ENCODE peak calls at places on chromosomes 6 and 20, in seven cellular contexts. One of them, this sample, is unnamed. For H3K9me3, the result is how much of the 10 kb centered on the place peaks cover.

GRCh38 chr6:14000901-14001300 is 76.1 kb downstream of the RNF182 start:
- DNase-seq in BE2C: peak
- DNase-seq in mammary epithelial cell: no peak
- DNase-seq in HCT116: no peak
- DNase-seq in hepatocyte: no peak
- DNase-seq in fibroblast of lung: no peak
- DNase-seq in IMR-90: peak
- DNase-seq in this sample: no peak

GRCh38 chr6:25449774-25450173 is 170.6 kb downstream of the CARMIL1 start:
- DNase-seq in BE2C: peak
- DNase-seq in mammary epithelial cell: no peak
- DNase-seq in HCT116: no peak
- DNase-seq in hepatocyte: no peak
- DNase-seq in fibroblast of lung: no peak
- DNase-seq in IMR-90: no peak
- DNase-seq in this sample: peak

GRCh38 chr6:110566346-110567125 is 90.1 kb upstream of the SLC22A16 start:
- DNase-seq in BE2C: no peak
- DNase-seq in mammary epithelial cell: no peak
- DNase-seq in HCT116: no peak
- DNase-seq in hepatocyte: peak
- DNase-seq in fibroblast of lung: no peak
- DNase-seq in IMR-90: peak
- DNase-seq in this sample: no peak

GRCh38 chr6:135008072-135008940 is 46.3 kb downstream of the HBS1L start:
- DNase-seq in BE2C: no peak
- DNase-seq in mammary epithelial cell: no peak
- DNase-seq in HCT116: no peak
- DNase-seq in hepatocyte: peak
- DNase-seq in fibroblast of lung: no peak
- DNase-seq in IMR-90: no peak
- DNase-seq in this sample: no peak

GRCh38 chr20:1539816-1540215 is 17.7 kb downstream of the SIRPD start:
- DNase-seq in BE2C: no peak
- DNase-seq in mammary epithelial cell: peak
- DNase-seq in HCT116: no peak
- DNase-seq in hepatocyte: no peak
- DNase-seq in fibroblast of lung: no peak
- DNase-seq in IMR-90: no peak
- DNase-seq in this sample: no peak

GRCh38 chr6:103707596-103708325 is 1152.0 kb downstream of the HACE1 start:
- DNase-seq in BE2C: no peak
- DNase-seq in mammary epithelial cell: no peak
- DNase-seq in HCT116: no peak
- DNase-seq in hepatocyte: no peak
- DNase-seq in fibroblast of lung: no peak
- DNase-seq in IMR-90: no peak
- DNase-seq in this sample: no peak

GRCh38 chr20:19838981-19839576 is 81.0 kb downstream of the RIN2 start:
- DNase-seq in BE2C: no peak
- DNase-seq in mammary epithelial cell: no peak
- DNase-seq in HCT116: no peak
- DNase-seq in hepatocyte: no peak
- DNase-seq in fibroblast of lung: no peak
- DNase-seq in IMR-90: no peak
- DNase-seq in this sample: no peak

GRCh38 chr20:58645277-58645968 is 5.7 kb upstream of the STX16 start:
- DNase-seq in BE2C: no peak
- DNase-seq in mammary epithelial cell: peak
- DNase-seq in HCT116: no peak
- DNase-seq in hepatocyte: no peak
- DNase-seq in fibroblast of lung: no peak
- DNase-seq in IMR-90: peak
- DNase-seq in this sample: peak

GRCh38 chr20:61982240-61982950 is 83.3 kb downstream of the TAF4 start:
- DNase-seq in BE2C: no peak
- DNase-seq in mammary epithelial cell: no peak
- DNase-seq in HCT116: no peak
- DNase-seq in hepatocyte: no peak
- DNase-seq in fibroblast of lung: no peak
- DNase-seq in IMR-90: no peak
- DNase-seq in this sample: no peak

GRCh38 chr6:108360919-108361311 is 66.1 kb downstream of the AFG1L start:
- DNase-seq in BE2C: no peak
- DNase-seq in mammary epithelial cell: no peak
- DNase-seq in HCT116: no peak
- DNase-seq in hepatocyte: no peak
- DNase-seq in fibroblast of lung: no peak
- DNase-seq in IMR-90: no peak
- DNase-seq in this sample: no peak

GRCh38 chr6:92469429-92469828 is 949.9 kb downstream of the EPHA7 start:
- DNase-seq in BE2C: peak
- DNase-seq in mammary epithelial cell: no peak
- DNase-seq in HCT116: no peak
- DNase-seq in hepatocyte: no peak
- DNase-seq in fibroblast of lung: no peak
- DNase-seq in IMR-90: no peak
- DNase-seq in this sample: no peak

GRCh38 chr6:16130932-16131387 is 2.1 kb downstream of the MYLIP start:
- DNase-seq in BE2C: no peak
- DNase-seq in mammary epithelial cell: peak
- DNase-seq in HCT116: no peak
- DNase-seq in hepatocyte: peak
- DNase-seq in fibroblast of lung: peak
- DNase-seq in IMR-90: peak
- DNase-seq in this sample: no peak

GRCh38 chr6:2782825-2783187 is 17.6 kb downstream of the WRNIP1 start:
- DNase-seq in BE2C: no peak
- DNase-seq in mammary epithelial cell: no peak
- DNase-seq in HCT116: no peak
- DNase-seq in hepatocyte: no peak
- DNase-seq in fibroblast of lung: no peak
- DNase-seq in IMR-90: no peak
- DNase-seq in this sample: no peak

GRCh38 chr20:381581-382290 is 1.2 kb downstream of the TRIB3 start:
- DNase-seq in BE2C: peak
- DNase-seq in mammary epithelial cell: peak
- DNase-seq in HCT116: peak
- DNase-seq in hepatocyte: peak
- DNase-seq in fibroblast of lung: peak
- DNase-seq in IMR-90: peak
- DNase-seq in this sample: peak

GRCh38 chr6:13715444-13715883 is 3.8 kb upstream of the RANBP9 start:
- DNase-seq in BE2C: no peak
- DNase-seq in mammary epithelial cell: peak
- DNase-seq in HCT116: no peak
- DNase-seq in hepatocyte: no peak
- DNase-seq in fibroblast of lung: peak
- DNase-seq in IMR-90: no peak
- DNase-seq in this sample: no peak

GRCh38 chr6:5241242-5241641 is 19.5 kb downstream of the LYRM4 start:
- DNase-seq in BE2C: no peak
- DNase-seq in mammary epithelial cell: no peak
- DNase-seq in HCT116: no peak
- DNase-seq in hepatocyte: no peak
- DNase-seq in fibroblast of lung: no peak
- DNase-seq in IMR-90: no peak
- DNase-seq in this sample: no peak

GRCh38 chr20:56781108-56781739 is 152.1 kb downstream of the TFAP2C start:
- DNase-seq in BE2C: no peak
- DNase-seq in mammary epithelial cell: no peak
- DNase-seq in HCT116: no peak
- DNase-seq in hepatocyte: no peak
- DNase-seq in fibroblast of lung: peak
- DNase-seq in IMR-90: no peak
- DNase-seq in this sample: no peak

DNA sequence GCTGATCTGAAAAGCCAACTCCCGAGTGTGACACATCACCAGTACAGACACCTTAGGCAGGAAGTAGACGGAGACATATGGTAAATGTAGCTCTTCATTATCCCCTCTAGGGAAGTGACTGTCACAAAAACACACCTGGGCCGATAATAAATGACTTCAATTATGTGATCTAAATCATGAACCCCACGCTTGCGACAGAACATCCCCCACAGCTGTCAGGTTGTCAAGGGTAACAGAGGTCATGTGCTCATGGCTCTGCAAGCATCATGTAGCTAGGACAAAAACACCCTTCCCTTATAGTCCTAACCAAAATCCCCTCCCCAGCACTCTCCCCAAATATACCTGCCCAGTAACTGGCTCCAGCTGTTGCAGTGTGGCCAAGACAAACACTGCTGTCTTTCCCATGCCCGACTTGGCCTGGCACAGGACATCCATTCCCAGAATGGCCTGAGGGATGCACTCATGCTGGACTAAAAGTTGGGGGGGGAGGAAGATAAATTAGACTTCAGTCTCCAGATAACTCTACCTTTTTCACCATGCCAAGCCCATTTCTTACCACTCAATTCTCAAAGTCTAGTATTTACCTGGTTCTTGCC is 2.9 kb downstream of the DDX39B start:
- DNase-seq in BE2C: no peak
- DNase-seq in mammary epithelial cell: no peak
- DNase-seq in HCT116: no peak
- DNase-seq in hepatocyte: no peak
- DNase-seq in fibroblast of lung: no peak
- DNase-seq in IMR-90: no peak
- DNase-seq in this sample: no peak
- H3K9me3 ChIP-seq in BE2C: under half
- H3K9me3 ChIP-seq in mammary epithelial cell: under half
- H3K9me3 ChIP-seq in HCT116: under half
- H3K9me3 ChIP-seq in hepatocyte: under half
- H3K9me3 ChIP-seq in fibroblast of lung: under half
- H3K9me3 ChIP-seq in IMR-90: under half
- H3K9me3 ChIP-seq in this sample: under half

GRCh38 chr6:24359640-24360454 is 2.0 kb upstream of the DCDC2 start:
- DNase-seq in BE2C: peak
- DNase-seq in mammary epithelial cell: peak
- DNase-seq in HCT116: peak
- DNase-seq in hepatocyte: peak
- DNase-seq in fibroblast of lung: peak
- DNase-seq in IMR-90: peak
- DNase-seq in this sample: peak
- H3K4me3 ChIP-seq in BE2C: peak
- H3K4me3 ChIP-seq in mammary epithelial cell: peak
- H3K4me3 ChIP-seq in HCT116: peak
- H3K4me3 ChIP-seq in hepatocyte: peak
- H3K4me3 ChIP-seq in fibroblast of lung: peak
- H3K4me3 ChIP-seq in IMR-90: peak
- H3K4me3 ChIP-seq in this sample: peak

GRCh38 chr6:130457605-130458004 is 91.8 kb downstream of the TMEM200A start:
- DNase-seq in BE2C: no peak
- DNase-seq in mammary epithelial cell: no peak
- DNase-seq in HCT116: no peak
- DNase-seq in hepatocyte: no peak
- DNase-seq in fibroblast of lung: no peak
- DNase-seq in IMR-90: no peak
- DNase-seq in this sample: peak
- TF ChIP-seq CTCF in BE2C: no peak
- TF ChIP-seq CTCF in mammary epithelial cell: no peak
- TF ChIP-seq CTCF in HCT116: peak
- TF ChIP-seq CTCF in hepatocyte: no peak
- TF ChIP-seq CTCF in fibroblast of lung: peak
- TF ChIP-seq CTCF in IMR-90: no peak
- TF ChIP-seq CTCF in this sample: peak

DNA sequence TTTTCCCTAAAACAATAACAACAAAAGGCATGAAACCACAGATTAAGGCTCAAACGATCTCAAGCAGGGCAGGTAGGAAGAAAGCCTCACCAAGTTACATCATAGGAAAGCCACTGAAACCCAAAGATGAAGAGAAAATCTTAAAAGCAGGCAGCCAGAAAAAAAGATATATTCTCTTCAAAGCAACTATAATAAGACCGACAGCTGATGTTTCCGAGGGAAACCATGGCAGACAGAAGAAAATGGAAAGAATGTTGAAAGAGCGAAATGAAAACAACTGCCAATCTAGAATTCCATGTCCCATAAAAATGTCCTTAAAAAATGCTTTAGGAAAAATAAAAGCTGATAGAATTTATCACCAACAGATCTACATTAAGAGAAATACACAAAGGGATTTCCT is 161.5 kb upstream of the THBS2 start:
- DNase-seq in BE2C: no peak
- DNase-seq in mammary epithelial cell: no peak
- DNase-seq in HCT116: no peak
- DNase-seq in hepatocyte: no peak
- DNase-seq in fibroblast of lung: peak
- DNase-seq in IMR-90: no peak
- DNase-seq in this sample: no peak
- H3K9me3 ChIP-seq in BE2C: under half
- H3K9me3 ChIP-seq in mammary epithelial cell: under half
- H3K9me3 ChIP-seq in HCT116: under half
- H3K9me3 ChIP-seq in hepatocyte: under half
- H3K9me3 ChIP-seq in fibroblast of lung: under half
- H3K9me3 ChIP-seq in IMR-90: under half
- H3K9me3 ChIP-seq in this sample: under half

GRCh38 chr6:100453701-100454521 is 10.8 kb downstream of the SIM1 start:
- DNase-seq in BE2C: peak
- DNase-seq in mammary epithelial cell: no peak
- DNase-seq in HCT116: no peak
- DNase-seq in hepatocyte: no peak
- DNase-seq in fibroblast of lung: no peak
- DNase-seq in IMR-90: no peak
- DNase-seq in this sample: peak
- H3K4me3 ChIP-seq in BE2C: no peak
- H3K4me3 ChIP-seq in mammary epithelial cell: no peak
- H3K4me3 ChIP-seq in HCT116: no peak
- H3K4me3 ChIP-seq in hepatocyte: no peak
- H3K4me3 ChIP-seq in fibroblast of lung: no peak
- H3K4me3 ChIP-seq in IMR-90: no peak
- H3K4me3 ChIP-seq in this sample: peak

GRCh38 chr6:34508425-34508824 is 42.5 kb downstream of the PACSIN1 start:
- DNase-seq in BE2C: no peak
- DNase-seq in mammary epithelial cell: no peak
- DNase-seq in HCT116: no peak
- DNase-seq in hepatocyte: no peak
- DNase-seq in fibroblast of lung: no peak
- DNase-seq in IMR-90: no peak
- DNase-seq in this sample: no peak
- TF ChIP-seq CTCF in BE2C: no peak
- TF ChIP-seq CTCF in mammary epithelial cell: no peak
- TF ChIP-seq CTCF in HCT116: peak
- TF ChIP-seq CTCF in hepatocyte: no peak
- TF ChIP-seq CTCF in fibroblast of lung: no peak
- TF ChIP-seq CTCF in IMR-90: peak
- TF ChIP-seq CTCF in this sample: peak

GRCh38 chr20:16240355-16240754 is 332.9 kb downstream of the KIF16B start:
- DNase-seq in BE2C: no peak
- DNase-seq in mammary epithelial cell: no peak
- DNase-seq in HCT116: no peak
- DNase-seq in hepatocyte: no peak
- DNase-seq in fibroblast of lung: no peak
- DNase-seq in IMR-90: no peak
- DNase-seq in this sample: no peak
- H3K9me3 ChIP-seq in BE2C: under half
- H3K9me3 ChIP-seq in mammary epithelial cell: under half
- H3K9me3 ChIP-seq in HCT116: under half
- H3K9me3 ChIP-seq in hepatocyte: under half
- H3K9me3 ChIP-seq in fibroblast of lung: under half
- H3K9me3 ChIP-seq in IMR-90: under half
- H3K9me3 ChIP-seq in this sample: under half

This sample was measured in endodermal cell.